ENCODE peak calls at places on chromosome 11, in five cellular contexts. R, S, H, Z and T are unnamed samples.

GRCh38 chr11:16148301-16148787 is 208.0 kb downstream of the SOX6 start:
- DNase-seq in Z (no peak), S (no peak), R (no peak), H (no peak), T (peak; percentile 84)

GRCh38 chr11:69563946-69564780 is 76.8 kb upstream of the CCND1 start:
- DNase-seq in R (no peak), Z (no peak), S (no peak), H (no peak), T (no peak)

GRCh38 chr11:58919980-58920379 is 19.3 kb upstream of the GLYATL1 start:
- DNase-seq in H (no peak), Z (peak; percentile 44), S (no peak), R (no peak), T (no peak)

GRCh38 chr11:58805065-58805464 is 39.4 kb downstream of the GLYATL2 start:
- DNase-seq in H (no peak), R (no peak), S (no peak), Z (no peak), T (no peak)

GRCh38 chr11:63805844-63806415 is 7.3 kb upstream of the SPINDOC start:
- DNase-seq in R (no peak), Z (no peak), H (no peak), S (no peak), T (no peak)

GRCh38 chr11:128022007-128022368 is 565.4 kb downstream of the ETS1 start:
- DNase-seq in Z (no peak), R (no peak), S (no peak), H (no peak), T (no peak)

GRCh38 chr11:117839234-117839882 is 14.8 kb upstream of the FXYD2 start:
- DNase-seq in R (no peak), H (no peak), S (peak; percentile 7), Z (no peak), T (no peak)

GRCh38 chr11:128716661-128717210 is 22.9 kb downstream of the FLI1 start:
- DNase-seq in Z (peak; percentile 53), H (no peak), S (no peak), R (no peak), T (no peak)

GRCh38 chr11:102522332-102523207 is 8.0 kb downstream of the MMP7 start:
- DNase-seq in R (no peak), H (no peak), Z (no peak), S (no peak), T (no peak)

GRCh38 chr11:1739576-1739975 is 10.8 kb downstream of the IFITM10 start:
- DNase-seq in S (no peak), H (no peak), Z (no peak), R (no peak), T (no peak)

GRCh38 chr11:12163181-12163841 is 52.9 kb downstream of the MICAL2 start:
- DNase-seq in R (no peak), Z (no peak), S (peak; percentile 85), H (no peak), T (peak; percentile 92)

GRCh38 chr11:9626778-9627394 is 37.0 kb upstream of the SWAP70 start:
- DNase-seq in H (no peak), S (peak; percentile 26), R (no peak), Z (no peak), T (no peak)

GRCh38 chr11:119907122-119907933 is 178.3 kb upstream of the NECTIN1 start:
- DNase-seq in Z (no peak), H (no peak), S (no peak), R (no peak), T (no peak)

GRCh38 chr11:62171261-62171723 is 18.7 kb upstream of the SCGB1D1 start:
- DNase-seq in S (peak; percentile 85), Z (peak; percentile 78), R (peak; percentile 47), H (peak; percentile 38), T (peak; percentile 52)

GRCh38 chr11:134120921-134121526 is 52.2 kb downstream of the JAM3 start:
- DNase-seq in H (no peak), S (peak; percentile 46), Z (no peak), R (no peak), T (peak; percentile 89)

GRCh38 chr11:108618529-108618928 is 25.0 kb upstream of the EXPH5 start:
- DNase-seq in H (no peak), R (no peak), Z (no peak), S (no peak), T (no peak)